ENCODE peak calls at places on chromosome 6, in eight cellular contexts. One of them, this sample, is unnamed.

GRCh38 chr6:168180548-168181011 is 101.6 kb upstream of the FRMD1 start:
- DNase-seq in thyroid gland: no peak
- DNase-seq in Right ventricle myocardium inferior: no peak
- DNase-seq in NAMALWA: no peak
- DNase-seq in effector memory CD8-positive, alpha-beta T cell: no peak
- DNase-seq in Calu3: peak
- DNase-seq in activated T-cell treated with anti-CD3 and anti-CD28 coated beads for 48 hours: no peak
- DNase-seq in activated CD4-positive, alpha-beta T cell treated with anti-CD3 and anti-CD28 coated beads, Interleukin-2, amount 50 U/mL, for 48 hours: no peak
- DNase-seq in this sample: no peak

GRCh38 chr6:138546733-138547185 is 47.5 kb upstream of the NHSL1 start:
- DNase-seq in thyroid gland: no peak
- DNase-seq in Right ventricle myocardium inferior: no peak
- DNase-seq in NAMALWA: no peak
- DNase-seq in effector memory CD8-positive, alpha-beta T cell: no peak
- DNase-seq in Calu3: no peak
- DNase-seq in activated T-cell treated with anti-CD3 and anti-CD28 coated beads for 48 hours: peak
- DNase-seq in activated CD4-positive, alpha-beta T cell treated with anti-CD3 and anti-CD28 coated beads, Interleukin-2, amount 50 U/mL, for 48 hours: peak
- DNase-seq in this sample: peak

GRCh38 chr6:14559754-14560527 is 442.4 kb downstream of the CD83 start:
- DNase-seq in thyroid gland: no peak
- DNase-seq in Right ventricle myocardium inferior: no peak
- DNase-seq in NAMALWA: no peak
- DNase-seq in effector memory CD8-positive, alpha-beta T cell: no peak
- DNase-seq in Calu3: no peak
- DNase-seq in activated T-cell treated with anti-CD3 and anti-CD28 coated beads for 48 hours: no peak
- DNase-seq in activated CD4-positive, alpha-beta T cell treated with anti-CD3 and anti-CD28 coated beads, Interleukin-2, amount 50 U/mL, for 48 hours: no peak
- DNase-seq in this sample: no peak

GRCh38 chr6:81938991-81939773 is 186.7 kb upstream of the TENT5A start:
- DNase-seq in thyroid gland: no peak
- DNase-seq in Right ventricle myocardium inferior: no peak
- DNase-seq in NAMALWA: no peak
- DNase-seq in effector memory CD8-positive, alpha-beta T cell: no peak
- DNase-seq in Calu3: no peak
- DNase-seq in activated T-cell treated with anti-CD3 and anti-CD28 coated beads for 48 hours: no peak
- DNase-seq in activated CD4-positive, alpha-beta T cell treated with anti-CD3 and anti-CD28 coated beads, Interleukin-2, amount 50 U/mL, for 48 hours: no peak
- DNase-seq in this sample: peak

GRCh38 chr6:167703347-167703746 is 123.4 kb upstream of the AFDN start:
- DNase-seq in thyroid gland: no peak
- DNase-seq in Right ventricle myocardium inferior: no peak
- DNase-seq in NAMALWA: no peak
- DNase-seq in effector memory CD8-positive, alpha-beta T cell: no peak
- DNase-seq in Calu3: no peak
- DNase-seq in activated T-cell treated with anti-CD3 and anti-CD28 coated beads for 48 hours: no peak
- DNase-seq in activated CD4-positive, alpha-beta T cell treated with anti-CD3 and anti-CD28 coated beads, Interleukin-2, amount 50 U/mL, for 48 hours: no peak
- DNase-seq in this sample: no peak

GRCh38 chr6:53581161-53581560 is 36.3 kb upstream of the GCLC start:
- DNase-seq in thyroid gland: no peak
- DNase-seq in Right ventricle myocardium inferior: no peak
- DNase-seq in NAMALWA: no peak
- DNase-seq in effector memory CD8-positive, alpha-beta T cell: no peak
- DNase-seq in Calu3: no peak
- DNase-seq in activated T-cell treated with anti-CD3 and anti-CD28 coated beads for 48 hours: peak
- DNase-seq in activated CD4-positive, alpha-beta T cell treated with anti-CD3 and anti-CD28 coated beads, Interleukin-2, amount 50 U/mL, for 48 hours: no peak
- DNase-seq in this sample: peak

GRCh38 chr6:24864345-24864744 is 65.6 kb upstream of the ARMH2 start:
- DNase-seq in thyroid gland: no peak
- DNase-seq in Right ventricle myocardium inferior: no peak
- DNase-seq in NAMALWA: no peak
- DNase-seq in effector memory CD8-positive, alpha-beta T cell: no peak
- DNase-seq in Calu3: no peak
- DNase-seq in activated T-cell treated with anti-CD3 and anti-CD28 coated beads for 48 hours: no peak
- DNase-seq in activated CD4-positive, alpha-beta T cell treated with anti-CD3 and anti-CD28 coated beads, Interleukin-2, amount 50 U/mL, for 48 hours: no peak
- DNase-seq in this sample: peak

GRCh38 chr6:108452725-108453195 is 108.0 kb upstream of the FOXO3 start:
- DNase-seq in thyroid gland: no peak
- DNase-seq in Right ventricle myocardium inferior: no peak
- DNase-seq in NAMALWA: no peak
- DNase-seq in effector memory CD8-positive, alpha-beta T cell: no peak
- DNase-seq in Calu3: no peak
- DNase-seq in activated T-cell treated with anti-CD3 and anti-CD28 coated beads for 48 hours: no peak
- DNase-seq in activated CD4-positive, alpha-beta T cell treated with anti-CD3 and anti-CD28 coated beads, Interleukin-2, amount 50 U/mL, for 48 hours: no peak
- DNase-seq in this sample: peak

GRCh38 chr6:51265426-51265825 is 446.8 kb downstream of the TFAP2B start:
- DNase-seq in thyroid gland: peak
- DNase-seq in Right ventricle myocardium inferior: no peak
- DNase-seq in NAMALWA: no peak
- DNase-seq in effector memory CD8-positive, alpha-beta T cell: no peak
- DNase-seq in Calu3: no peak
- DNase-seq in activated T-cell treated with anti-CD3 and anti-CD28 coated beads for 48 hours: no peak
- DNase-seq in activated CD4-positive, alpha-beta T cell treated with anti-CD3 and anti-CD28 coated beads, Interleukin-2, amount 50 U/mL, for 48 hours: no peak
- DNase-seq in this sample: no peak

GRCh38 chr6:43770417-43771209 is 602 bp downstream of the VEGFA start:
- DNase-seq in thyroid gland: peak
- DNase-seq in Right ventricle myocardium inferior: peak
- DNase-seq in NAMALWA: peak
- DNase-seq in effector memory CD8-positive, alpha-beta T cell: peak
- DNase-seq in Calu3: peak
- DNase-seq in activated T-cell treated with anti-CD3 and anti-CD28 coated beads for 48 hours: peak
- DNase-seq in activated CD4-positive, alpha-beta T cell treated with anti-CD3 and anti-CD28 coated beads, Interleukin-2, amount 50 U/mL, for 48 hours: peak
- DNase-seq in this sample: peak

GRCh38 chr6:113301651-113302050 is 555.5 kb upstream of the MARCKS start:
- DNase-seq in thyroid gland: no peak
- DNase-seq in Right ventricle myocardium inferior: no peak
- DNase-seq in NAMALWA: no peak
- DNase-seq in effector memory CD8-positive, alpha-beta T cell: no peak
- DNase-seq in Calu3: no peak
- DNase-seq in activated T-cell treated with anti-CD3 and anti-CD28 coated beads for 48 hours: no peak
- DNase-seq in activated CD4-positive, alpha-beta T cell treated with anti-CD3 and anti-CD28 coated beads, Interleukin-2, amount 50 U/mL, for 48 hours: no peak
- DNase-seq in this sample: no peak

GRCh38 chr6:145815875-145816274 is 1.3 kb upstream of the FBXO30 start:
- DNase-seq in thyroid gland: no peak
- DNase-seq in Right ventricle myocardium inferior: no peak
- DNase-seq in NAMALWA: no peak
- DNase-seq in effector memory CD8-positive, alpha-beta T cell: no peak
- DNase-seq in Calu3: no peak
- DNase-seq in activated T-cell treated with anti-CD3 and anti-CD28 coated beads for 48 hours: no peak
- DNase-seq in activated CD4-positive, alpha-beta T cell treated with anti-CD3 and anti-CD28 coated beads, Interleukin-2, amount 50 U/mL, for 48 hours: no peak
- DNase-seq in this sample: no peak

GRCh38 chr6:148240866-148241477 is 101.7 kb upstream of the SASH1 start:
- DNase-seq in thyroid gland: no peak
- DNase-seq in Right ventricle myocardium inferior: no peak
- DNase-seq in NAMALWA: no peak
- DNase-seq in effector memory CD8-positive, alpha-beta T cell: no peak
- DNase-seq in Calu3: no peak
- DNase-seq in activated T-cell treated with anti-CD3 and anti-CD28 coated beads for 48 hours: no peak
- DNase-seq in activated CD4-positive, alpha-beta T cell treated with anti-CD3 and anti-CD28 coated beads, Interleukin-2, amount 50 U/mL, for 48 hours: no peak
- DNase-seq in this sample: peak